ENCODE peak calls at places on chromosomes 12 and 14, in four cellular contexts. T is kidney, X is psoas muscle, A is neural crest cell. M is an unnamed sample.
A peak's percentile ranks its signal among the peaks of the same experiment; 100 is the strongest.

GRCh38 chr14:88005978-88006851 is 1.3 kb downstream of the GPR65 start:
- DNase-seq in T (no peak), X (no peak), A (no peak), M (no peak)

GRCh38 chr14:36502558-36503508 is 17.2 kb downstream of the NKX2-1 start:
- DNase-seq in T (no peak), X (no peak), A (no peak), M (no peak)

GRCh38 chr12:51883998-51884675 is 3.8 kb upstream of the ANKRD33 start:
- DNase-seq in T (no peak), X (no peak), A (no peak), M (no peak)

GRCh38 chr12:68792952-68793351 is 15.0 kb upstream of the MDM2 start:
- DNase-seq in T (no peak), X (no peak), A (no peak), M (no peak)

GRCh38 chr14:75604979-75605825 is 26.8 kb downstream of the FLVCR2 start:
- DNase-seq in T (no peak), X (no peak), A (no peak), M (no peak)

GRCh38 chr12:89140580-89141236 is 211.6 kb downstream of the DUSP6 start:
- DNase-seq in T (no peak), X (peak; percentile 55), A (no peak), M (no peak)

GRCh38 chr12:95881331-95881955 is 22.7 kb downstream of the SNRPF start:
- DNase-seq in T (no peak), X (no peak), A (no peak), M (no peak)

GRCh38 chr12:131720921-131721320 is 10.0 kb downstream of the SFSWAP start:
- DNase-seq in T (no peak), X (no peak), A (no peak), M (no peak)

GRCh38 chr14:76720382-76720813 is 40.9 kb upstream of the VASH1 start:
- DNase-seq in T (peak; percentile 86), X (peak; percentile 83), A (peak; percentile 26), M (no peak)

GRCh38 chr12:87988534-87988933 is 40.7 kb downstream of the C12orf50 start:
- DNase-seq in T (no peak), X (no peak), A (no peak), M (no peak)

GRCh38 chr12:121996945-121997612 is 24.6 kb upstream of the BCL7A start:
- DNase-seq in T (no peak), X (no peak), A (no peak), M (peak; percentile 13)

GRCh38 chr12:68495666-68496065 is 115.0 kb upstream of the RAP1B start:
- DNase-seq in T (no peak), X (no peak), A (no peak), M (no peak)

GRCh38 chr12:25829192-25829591 is 129.3 kb upstream of the RASSF8 start:
- DNase-seq in T (no peak), X (no peak), A (no peak), M (no peak)

GRCh38 chr12:57720606-57721595 is 17.6 kb downstream of the AGAP2 start:
- DNase-seq in T (no peak), X (no peak), A (no peak), M (no peak)

GRCh38 chr12:112684742-112685141 is 106.8 kb upstream of the RPH3A start:
- DNase-seq in T (no peak), X (no peak), A (no peak), M (no peak)
- TF ChIP-seq CTCF in T (no peak), X (no peak), A (no peak), M (no peak)

DNA sequence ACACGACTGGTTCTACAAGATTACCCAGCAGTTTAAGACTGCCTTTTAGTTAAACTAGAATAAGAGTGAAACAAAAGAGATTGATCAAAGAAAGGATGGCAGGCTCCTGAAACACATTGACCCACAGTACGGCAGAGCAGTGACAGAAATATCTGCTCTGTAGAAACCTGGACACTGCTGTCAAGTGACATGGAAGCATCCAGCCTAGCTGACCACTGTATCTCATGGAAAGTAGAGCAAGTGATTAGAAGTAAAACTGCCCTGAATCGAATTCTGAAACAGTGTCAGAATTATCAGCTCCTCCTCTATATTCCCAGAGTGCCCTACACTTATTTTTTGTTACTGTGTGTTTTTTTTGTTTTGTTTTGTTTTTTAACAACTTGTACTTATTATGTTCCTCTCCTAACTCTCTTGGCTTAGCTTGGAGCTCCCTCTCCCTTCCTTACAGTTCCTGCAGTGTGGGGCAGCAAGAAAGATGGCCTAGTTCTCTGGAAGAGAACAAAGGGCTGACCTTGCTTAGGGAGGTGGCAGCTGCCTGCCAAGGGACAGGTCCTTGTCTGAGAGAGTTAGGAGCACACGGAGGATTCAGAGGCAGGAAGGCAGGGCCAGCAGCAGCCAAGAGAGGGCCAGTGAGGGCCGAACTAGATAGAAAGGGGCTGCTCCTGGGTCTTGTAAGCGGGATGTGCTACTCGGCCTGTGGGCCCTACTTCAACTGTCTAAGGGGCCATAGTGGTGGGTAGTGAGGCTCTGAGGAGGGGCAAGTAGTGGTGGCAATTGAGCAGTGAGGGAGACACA is 97.2 kb downstream of the PTPRR start:
- DNase-seq in T (no peak), X (no peak), A (no peak), M (no peak)
- TF ChIP-seq CTCF in T (peak; percentile 34), X (no peak), A (no peak), M (peak; percentile 38)

DNA sequence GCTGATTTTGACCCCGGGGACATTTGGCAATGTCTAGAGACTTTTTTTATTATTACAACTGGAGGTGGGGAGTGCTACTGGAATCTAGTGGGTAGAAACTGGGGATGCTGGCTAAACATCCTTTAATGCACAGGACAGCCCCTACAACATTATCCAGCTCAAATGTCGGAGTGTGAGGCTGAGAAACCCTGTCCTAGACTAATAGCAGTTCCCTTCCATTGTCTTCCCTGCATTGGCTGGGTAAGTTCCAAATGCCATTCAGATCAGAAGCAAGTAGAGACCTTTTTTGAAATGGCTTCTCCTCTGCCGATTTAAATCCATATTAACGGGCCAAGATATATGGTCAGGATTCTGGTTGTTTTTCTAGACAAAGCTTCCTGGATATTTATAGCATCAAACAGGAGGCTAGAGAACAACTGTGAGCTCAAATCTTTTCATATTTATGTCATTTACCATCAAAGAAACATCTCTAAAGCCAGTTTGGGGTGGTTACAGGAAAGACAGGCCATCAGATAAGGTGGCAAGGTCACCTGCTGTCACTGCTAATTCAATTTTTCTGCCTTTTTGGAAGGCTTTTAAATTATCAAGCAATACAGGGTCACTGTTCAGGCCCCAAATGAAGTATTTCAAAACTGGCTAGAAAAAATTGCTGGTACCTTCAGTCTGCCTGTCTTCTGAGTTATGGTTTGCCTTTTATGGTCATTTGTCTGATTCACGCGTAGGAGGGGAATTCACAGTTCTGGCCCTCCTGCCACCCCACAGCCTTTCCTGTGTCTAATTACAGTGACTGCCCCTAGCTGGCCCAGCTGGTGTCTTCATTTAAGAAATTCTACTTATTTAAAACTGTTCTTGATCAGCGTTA is 20.1 kb upstream of the AKAP5 start:
- DNase-seq in T (no peak), X (no peak), A (no peak), M (no peak)
- TF ChIP-seq CTCF in T (no peak), X (no peak), A (no peak), M (peak; percentile 38)

GRCh38 chr14:96698846-96699543 is 98.2 kb upstream of the VRK1 start:
- DNase-seq in T (no peak), X (no peak), A (no peak), M (no peak)
- TF ChIP-seq CTCF in T (no peak), X (no peak), A (no peak), M (no peak)

DNA sequence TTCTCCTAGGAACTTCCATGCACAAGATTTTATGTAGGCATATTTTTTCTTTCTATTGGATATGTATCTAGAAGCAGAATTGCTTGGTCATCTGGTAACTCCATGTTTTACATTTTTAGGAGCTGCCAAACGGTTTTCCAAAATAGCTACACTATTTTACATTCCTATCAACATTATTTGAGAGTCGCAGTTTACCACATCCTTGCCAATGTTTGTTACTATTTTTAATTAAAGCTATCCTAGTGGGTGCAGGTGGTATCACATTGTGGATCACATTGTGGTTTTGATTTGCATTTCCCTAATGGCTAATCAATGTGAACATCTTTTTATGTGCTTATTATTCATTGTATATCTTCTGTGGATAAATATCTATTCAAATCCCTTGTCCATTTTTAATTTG is 48.8 kb downstream of the RERG start:
- DNase-seq in T (no peak), X (no peak), A (no peak), M (no peak)
- TF ChIP-seq CTCF in T (no peak), X (no peak), A (peak; percentile 51), M (no peak)

GRCh38 chr12:61654698-61655097 is 605.5 kb upstream of the USP15 start:
- DNase-seq in T (no peak), X (no peak), A (no peak), M (no peak)
- TF ChIP-seq CTCF in T (peak; percentile 28), X (no peak), A (peak; percentile 40), M (peak; percentile 15)